ENCODE peak calls at places on chromosomes 11 and 22, in six cellular contexts. One of them, this sample, is unnamed.

GRCh38 chr11:63667993-63668392 is 3.2 kb downstream of the ATL3 start:
- DNase-seq in WTC11: no peak
- DNase-seq in lung: no peak
- DNase-seq in nephron progenitor cell: no peak
- DNase-seq in AG04450: peak; percentile 81
- DNase-seq in A549: peak; percentile 80
- DNase-seq in this sample: no peak

GRCh38 chr22:38941488-38941987 is 15.9 kb upstream of the APOBEC3A start:
- DNase-seq in lung: peak; percentile 60
- DNase-seq in AG04450: no peak
- DNase-seq in WTC11: no peak
- DNase-seq in A549: no peak
- DNase-seq in nephron progenitor cell: no peak
- DNase-seq in this sample: peak; percentile 91

GRCh38 chr11:72456651-72457050 is 22.3 kb upstream of the CLPB start:
- DNase-seq in AG04450: no peak
- DNase-seq in A549: no peak
- DNase-seq in nephron progenitor cell: no peak
- DNase-seq in WTC11: no peak
- DNase-seq in lung: no peak
- DNase-seq in this sample: no peak

GRCh38 chr11:130439160-130439519 is 9.3 kb upstream of the ADAMTS15 start:
- DNase-seq in A549: no peak
- DNase-seq in nephron progenitor cell: no peak
- DNase-seq in lung: no peak
- DNase-seq in WTC11: no peak
- DNase-seq in AG04450: no peak
- DNase-seq in this sample: peak; percentile 56

GRCh38 chr11:7524831-7525230 is 11.0 kb downstream of the PPFIBP2 start:
- DNase-seq in A549: no peak
- DNase-seq in lung: no peak
- DNase-seq in AG04450: no peak
- DNase-seq in WTC11: no peak
- DNase-seq in nephron progenitor cell: no peak
- DNase-seq in this sample: no peak

GRCh38 chr11:69123593-69124545 is 31.9 kb upstream of the SMIM38 start:
- DNase-seq in lung: no peak
- DNase-seq in WTC11: peak; percentile 30
- DNase-seq in nephron progenitor cell: no peak
- DNase-seq in AG04450: no peak
- DNase-seq in A549: peak; percentile 57
- DNase-seq in this sample: peak; percentile 57

GRCh38 chr11:795638-796564 is 2.2 kb downstream of the SLC25A22 start:
- DNase-seq in nephron progenitor cell: peak; percentile 47
- DNase-seq in A549: no peak
- DNase-seq in AG04450: peak; percentile 48
- DNase-seq in lung: peak; percentile 81
- DNase-seq in WTC11: no peak
- DNase-seq in this sample: peak; percentile 94

GRCh38 chr22:37686002-37686982 is at the start of gene NOL12:
- DNase-seq in A549: peak; percentile 90
- DNase-seq in nephron progenitor cell: peak; percentile 81
- DNase-seq in lung: peak; percentile 85
- DNase-seq in AG04450: no peak
- DNase-seq in WTC11: peak; percentile 84
- DNase-seq in this sample: peak; percentile 79

GRCh38 chr11:8017071-8017470 is 29.9 kb downstream of the EIF3F start:
- DNase-seq in A549: no peak
- DNase-seq in AG04450: no peak
- DNase-seq in nephron progenitor cell: no peak
- DNase-seq in WTC11: no peak
- DNase-seq in lung: no peak
- DNase-seq in this sample: no peak

GRCh38 chr11:108551653-108552462 is 41.7 kb downstream of the EXPH5 start:
- DNase-seq in AG04450: no peak
- DNase-seq in A549: no peak
- DNase-seq in lung: no peak
- DNase-seq in nephron progenitor cell: peak; percentile 13
- DNase-seq in WTC11: no peak
- DNase-seq in this sample: no peak

GRCh38 chr22:48112687-48113521 is 1350.5 kb downstream of the TBC1D22A start:
- DNase-seq in WTC11: no peak
- DNase-seq in A549: peak; percentile 14
- DNase-seq in AG04450: no peak
- DNase-seq in nephron progenitor cell: no peak
- DNase-seq in lung: no peak
- DNase-seq in this sample: peak; percentile 30

GRCh38 chr22:46053563-46054090 is 76.7 kb upstream of the WNT7B start:
- DNase-seq in AG04450: no peak
- DNase-seq in WTC11: no peak
- DNase-seq in A549: no peak
- DNase-seq in nephron progenitor cell: no peak
- DNase-seq in lung: peak; percentile 74
- DNase-seq in this sample: peak; percentile 56

DNA sequence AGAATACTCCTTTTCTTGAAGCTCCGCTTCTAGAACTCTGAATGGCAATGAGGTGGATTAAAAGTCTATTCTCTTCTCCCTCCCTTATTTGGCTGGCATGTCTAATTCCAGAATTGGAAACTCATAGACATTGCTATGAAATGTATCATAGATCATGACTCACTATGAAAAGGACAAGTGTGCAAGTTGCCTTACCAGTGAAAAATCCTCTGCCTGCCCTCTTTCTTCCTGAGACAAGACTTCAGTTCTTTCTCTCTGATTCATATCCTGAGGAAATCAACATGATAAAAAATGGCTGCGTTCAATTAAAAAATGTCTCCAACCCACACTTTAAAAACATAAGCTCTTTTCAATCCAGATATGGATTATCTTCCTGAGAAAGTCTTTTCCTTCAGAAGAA is 73.2 kb upstream of the BLID start:
- DNase-seq in WTC11: no peak
- DNase-seq in nephron progenitor cell: no peak
- DNase-seq in AG04450: peak; percentile 85
- DNase-seq in lung: no peak
- DNase-seq in A549: peak; percentile 82
- DNase-seq in this sample: no peak
- TF ChIP-seq CTCF in WTC11: no peak
- TF ChIP-seq CTCF in nephron progenitor cell: no peak
- TF ChIP-seq CTCF in AG04450: no peak
- TF ChIP-seq CTCF in lung: no peak
- TF ChIP-seq CTCF in A549: no peak
- TF ChIP-seq CTCF in this sample: no peak

GRCh38 chr11:123434911-123435310 is 4.8 kb downstream of the GRAMD1B start:
- DNase-seq in AG04450: no peak
- DNase-seq in WTC11: peak; percentile 23
- DNase-seq in nephron progenitor cell: no peak
- DNase-seq in A549: no peak
- DNase-seq in lung: no peak
- DNase-seq in this sample: no peak

GRCh38 chr11:123437236-123437979 is 7.3 kb downstream of the GRAMD1B start:
- DNase-seq in nephron progenitor cell: no peak
- DNase-seq in WTC11: no peak
- DNase-seq in A549: no peak
- DNase-seq in lung: no peak
- DNase-seq in AG04450: no peak
- DNase-seq in this sample: peak; percentile 43

GRCh38 chr11:123431619-123432018 is 1.6 kb downstream of the GRAMD1B start:
- DNase-seq in AG04450: no peak
- DNase-seq in A549: no peak
- DNase-seq in lung: no peak
- DNase-seq in nephron progenitor cell: no peak
- DNase-seq in WTC11: no peak
- DNase-seq in this sample: peak; percentile 27

GRCh38 chr11:123430736-123431356 is 777 bp downstream of the GRAMD1B start:
- DNase-seq in AG04450: no peak
- DNase-seq in WTC11: peak; percentile 64
- DNase-seq in nephron progenitor cell: peak; percentile 60
- DNase-seq in lung: peak; percentile 56
- DNase-seq in A549: peak; percentile 72
- DNase-seq in this sample: peak; percentile 82

DNA sequence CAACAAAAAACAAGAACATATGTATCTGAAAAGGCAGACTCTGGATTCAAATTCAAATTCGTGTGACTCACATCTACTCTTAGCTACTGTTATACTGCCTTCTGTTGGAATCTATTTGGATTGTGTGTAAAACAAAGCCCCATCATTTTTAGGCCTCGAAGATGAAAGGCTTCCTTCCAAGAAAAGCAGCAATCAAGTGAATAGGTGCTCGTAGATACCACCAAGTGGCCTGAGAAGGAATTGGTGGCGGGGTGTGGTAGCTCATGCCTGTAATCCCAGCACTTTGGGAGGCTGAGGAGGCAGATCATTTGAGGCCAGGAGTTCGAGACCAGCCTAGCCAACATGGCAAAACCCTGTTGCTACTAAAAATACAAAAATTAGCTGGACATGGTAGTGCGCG is 4.2 kb downstream of the GRAMD1B start:
- DNase-seq in WTC11: peak; percentile 48
- DNase-seq in nephron progenitor cell: no peak
- DNase-seq in A549: peak; percentile 75
- DNase-seq in lung: no peak
- DNase-seq in AG04450: no peak
- DNase-seq in this sample: peak; percentile 61
- TF ChIP-seq CTCF in WTC11: no peak
- TF ChIP-seq CTCF in nephron progenitor cell: no peak
- TF ChIP-seq CTCF in A549: peak; percentile 22
- TF ChIP-seq CTCF in lung: no peak
- TF ChIP-seq CTCF in AG04450: peak; percentile 26
- TF ChIP-seq CTCF in this sample: peak; percentile 54

GRCh38 chr11:82523141-82523540 is 210.5 kb downstream of the FAM181B start:
- DNase-seq in AG04450: no peak
- DNase-seq in A549: no peak
- DNase-seq in nephron progenitor cell: no peak
- DNase-seq in WTC11: peak; percentile 32
- DNase-seq in lung: no peak
- DNase-seq in this sample: no peak
- TF ChIP-seq CTCF in AG04450: no peak
- TF ChIP-seq CTCF in A549: no peak
- TF ChIP-seq CTCF in nephron progenitor cell: no peak
- TF ChIP-seq CTCF in WTC11: no peak
- TF ChIP-seq CTCF in lung: no peak
- TF ChIP-seq CTCF in this sample: no peak

GRCh38 chr11:125224391-125225015 is 60.0 kb downstream of the PKNOX2 start:
- DNase-seq in lung: no peak
- DNase-seq in AG04450: no peak
- DNase-seq in A549: no peak
- DNase-seq in nephron progenitor cell: no peak
- DNase-seq in WTC11: peak; percentile 52
- DNase-seq in this sample: peak; percentile 8
- TF ChIP-seq CTCF in lung: no peak
- TF ChIP-seq CTCF in AG04450: peak; percentile 45
- TF ChIP-seq CTCF in A549: no peak
- TF ChIP-seq CTCF in nephron progenitor cell: peak; percentile 17
- TF ChIP-seq CTCF in WTC11: no peak
- TF ChIP-seq CTCF in this sample: no peak

GRCh38 chr11:20084921-20085814 is 75.1 kb downstream of the DBX1 start:
- DNase-seq in AG04450: no peak
- DNase-seq in lung: no peak
- DNase-seq in WTC11: no peak
- DNase-seq in A549: no peak
- DNase-seq in nephron progenitor cell: no peak
- DNase-seq in this sample: no peak
- TF ChIP-seq CTCF in AG04450: peak; percentile 9
- TF ChIP-seq CTCF in lung: no peak
- TF ChIP-seq CTCF in WTC11: no peak
- TF ChIP-seq CTCF in A549: no peak
- TF ChIP-seq CTCF in nephron progenitor cell: no peak
- TF ChIP-seq CTCF in this sample: no peak

GRCh38 chr11:31997955-31998354 is 92.9 kb upstream of the RCN1 start:
- DNase-seq in WTC11: no peak
- DNase-seq in nephron progenitor cell: no peak
- DNase-seq in AG04450: no peak
- DNase-seq in A549: peak; percentile 9
- DNase-seq in lung: no peak
- DNase-seq in this sample: no peak
- TF ChIP-seq CTCF in WTC11: no peak
- TF ChIP-seq CTCF in nephron progenitor cell: no peak
- TF ChIP-seq CTCF in AG04450: no peak
- TF ChIP-seq CTCF in A549: no peak
- TF ChIP-seq CTCF in lung: no peak
- TF ChIP-seq CTCF in this sample: no peak

GRCh38 chr11:61161190-61162091 is at the start of gene VPS37C:
- DNase-seq in A549: peak; percentile 89
- DNase-seq in AG04450: peak; percentile 59
- DNase-seq in lung: peak; percentile 90
- DNase-seq in nephron progenitor cell: peak; percentile 96
- DNase-seq in WTC11: peak; percentile 88
- DNase-seq in this sample: peak; percentile 94
- TF ChIP-seq CTCF in A549: no peak
- TF ChIP-seq CTCF in AG04450: no peak
- TF ChIP-seq CTCF in lung: no peak
- TF ChIP-seq CTCF in nephron progenitor cell: no peak
- TF ChIP-seq CTCF in WTC11: peak; percentile 17
- TF ChIP-seq CTCF in this sample: no peak

This sample was measured in activated CD8-positive, alpha-beta T cell treated with anti-CD3 and anti-CD28 coated beads for 36 hours.